ENCODE peak calls at places on chromosomes 6 and 20, in five cellular contexts. I, C, U, J and Y are unnamed samples.

GRCh38 chr6:118085665-118086064 is 178.6 kb downstream of the SLC35F1 start:
- DNase-seq in I (no peak), C (no peak), U (no peak), J (no peak), Y (no peak)

GRCh38 chr6:157240059-157240959 is 83.0 kb downstream of the TMEM242 start:
- DNase-seq in I (no peak), C (peak), U (peak), J (peak), Y (no peak)

GRCh38 chr6:20426177-20427082 is 24.8 kb downstream of the E2F3 start:
- DNase-seq in I (no peak), C (no peak), U (no peak), J (no peak), Y (peak)

GRCh38 chr6:151749341-151749740 is 58.1 kb upstream of the ESR1 start:
- DNase-seq in I (no peak), C (no peak), U (no peak), J (no peak), Y (no peak)

GRCh38 chr6:53112404-53112803 is 36.2 kb downstream of the GCM1 start:
- DNase-seq in I (no peak), C (no peak), U (no peak), J (no peak), Y (no peak)

GRCh38 chr20:49821850-49822249 is 9.2 kb downstream of the SLC9A8 start:
- DNase-seq in I (peak), C (no peak), U (no peak), J (no peak), Y (no peak)

GRCh38 chr6:88165087-88165876 is 865 bp downstream of the CNR1 start:
- DNase-seq in I (no peak), C (no peak), U (no peak), J (no peak), Y (no peak)

GRCh38 chr6:20366082-20366834 is 35.4 kb upstream of the E2F3 start:
- DNase-seq in I (no peak), C (no peak), U (no peak), J (no peak), Y (no peak)

GRCh38 chr6:34385793-34386195 is 6.7 kb downstream of the NUDT3 start:
- DNase-seq in I (no peak), C (no peak), U (no peak), J (no peak), Y (no peak)

GRCh38 chr6:108492131-108492766 is 68.5 kb upstream of the FOXO3 start:
- DNase-seq in I (peak), C (no peak), U (peak), J (no peak), Y (peak)

DNA sequence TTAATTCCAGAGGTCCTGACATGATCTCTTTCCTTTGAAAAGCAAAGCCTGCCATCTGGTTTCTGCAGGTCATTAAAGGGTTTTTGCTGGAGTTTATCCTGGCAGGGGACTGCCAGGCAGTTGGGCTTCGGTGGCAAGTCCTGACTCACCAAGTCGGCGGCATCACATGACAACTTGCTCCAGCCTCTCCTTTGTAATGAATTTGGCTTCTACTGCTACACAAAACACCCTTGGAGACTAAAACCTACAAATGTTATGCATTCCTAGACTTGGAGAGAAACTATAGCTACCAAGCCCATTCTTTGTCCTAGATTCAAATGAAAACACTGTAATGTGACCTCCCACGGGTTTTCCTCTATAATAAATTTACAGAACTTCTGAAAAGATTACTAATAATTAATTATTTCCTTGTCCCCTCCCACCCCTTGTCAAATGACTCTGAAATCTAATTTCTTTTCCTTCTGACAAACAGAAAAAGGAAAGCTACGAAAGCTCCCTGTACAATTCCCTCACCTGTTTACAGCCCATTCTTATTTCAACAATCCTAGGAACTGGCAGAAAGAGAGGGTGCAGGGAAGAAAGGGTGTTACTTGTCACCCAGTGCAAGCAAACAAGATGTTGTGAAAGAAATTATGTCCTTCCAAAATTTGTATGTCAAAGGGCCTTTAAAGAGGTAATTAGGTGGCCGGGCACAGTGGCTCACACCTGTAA is 62.9 kb downstream of the QRSL1 start:
- DNase-seq in I (no peak), C (no peak), U (peak), J (no peak), Y (peak)
- H3K4me3 ChIP-seq in I (no peak), C (no peak), U (no peak), J (no peak), Y (no peak)

GRCh38 chr20:23667666-23668065 is 21.2 kb downstream of the CST4 start:
- DNase-seq in I (no peak), C (no peak), U (no peak), J (no peak), Y (no peak)

GRCh38 chr20:23668477-23668951 is 20.3 kb downstream of the CST4 start:
- DNase-seq in I (peak), C (peak), U (no peak), J (no peak), Y (no peak)

GRCh38 chr20:23666698-23667097 is 22.1 kb downstream of the CST4 start:
- DNase-seq in I (no peak), C (no peak), U (no peak), J (no peak), Y (no peak)

GRCh38 chr20:23664954-23665353 is 23.9 kb downstream of the CST4 start:
- DNase-seq in I (no peak), C (no peak), U (no peak), J (no peak), Y (no peak)

GRCh38 chr20:23666189-23666588 is 22.6 kb downstream of the CST4 start:
- DNase-seq in I (no peak), C (no peak), U (no peak), J (no peak), Y (no peak)
- TF ChIP-seq CTCF in I (peak), C (no peak), U (peak), J (no peak), Y (peak)

DNA sequence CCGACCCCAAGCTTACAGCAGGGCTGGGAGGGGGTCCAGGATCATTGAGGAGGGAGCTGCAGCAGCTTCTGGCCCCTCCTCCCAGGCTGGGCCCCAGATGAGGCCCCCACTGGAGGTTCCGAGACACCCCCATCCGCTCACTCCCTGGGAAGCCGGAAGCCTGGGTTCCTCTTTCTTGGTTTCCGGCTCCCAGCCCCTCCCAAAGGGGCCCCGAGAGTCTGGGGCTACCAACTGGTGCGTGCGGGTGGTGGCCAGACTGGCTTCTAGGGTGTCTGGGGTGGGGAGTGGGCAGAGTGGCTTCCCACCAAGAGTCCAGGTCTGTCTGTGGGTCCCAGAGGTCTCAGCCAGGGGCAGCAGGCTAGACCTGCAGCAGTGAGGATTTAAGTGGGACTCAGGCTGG is 2.2 kb downstream of the RGS19 start:
- DNase-seq in I (no peak), C (no peak), U (no peak), J (no peak), Y (no peak)
- H3K4me3 ChIP-seq in I (no peak), C (no peak), U (no peak), J (peak), Y (no peak)

DNA sequence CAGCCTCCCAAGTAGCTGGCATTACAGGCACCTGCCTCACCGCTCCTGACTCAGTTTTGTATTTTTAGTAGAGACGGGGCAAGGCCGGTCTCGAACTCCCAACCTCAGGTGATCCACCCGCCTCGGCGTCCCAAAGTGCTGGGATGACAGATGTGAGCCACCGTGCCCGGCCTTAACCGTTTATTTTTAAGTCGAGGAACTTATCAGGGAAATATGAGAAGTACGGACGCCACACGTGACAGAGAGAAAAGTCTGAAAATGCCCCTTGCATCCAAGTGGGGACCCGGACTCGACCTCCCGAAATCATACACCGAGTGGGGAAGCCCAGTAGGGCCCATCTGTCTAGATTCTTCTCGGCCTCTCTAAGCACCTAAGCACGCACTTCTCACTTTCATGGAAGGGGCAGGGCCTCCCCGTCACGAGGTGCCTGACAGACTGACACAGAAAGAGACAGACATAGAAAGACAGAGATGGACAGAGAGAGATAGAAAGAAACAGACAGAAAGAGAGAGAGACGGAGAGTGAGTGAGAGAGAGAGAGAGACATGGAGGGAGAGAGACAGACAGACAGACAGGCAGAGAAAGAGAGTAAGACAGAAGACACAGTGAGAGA is 756.5 kb upstream of the DEFB115 start:
- DNase-seq in I (no peak), C (no peak), U (no peak), J (no peak), Y (no peak)
- TF ChIP-seq CTCF in I (no peak), C (no peak), U (no peak), J (no peak), Y (no peak)

DNA sequence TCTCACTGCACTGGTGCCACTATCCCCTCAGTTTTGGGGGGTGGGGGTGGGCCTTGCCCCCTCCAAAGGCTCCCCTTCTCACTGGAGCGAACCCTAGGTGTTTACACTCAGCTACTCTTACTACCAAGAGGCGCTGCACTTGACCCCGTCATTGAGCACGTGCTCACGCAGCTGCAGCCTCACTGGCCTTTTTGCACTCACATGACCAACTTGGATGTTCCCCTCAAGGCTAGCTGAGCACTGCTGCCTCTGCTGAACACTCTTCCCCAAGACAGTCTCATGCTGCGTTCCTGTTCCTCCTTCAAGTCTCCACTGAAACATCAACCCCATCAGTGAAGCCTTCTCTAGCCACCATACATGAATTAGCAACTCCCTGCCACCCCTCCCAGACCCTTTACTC is 4.1 kb downstream of the SOD2 start:
- DNase-seq in I (no peak), C (no peak), U (no peak), J (no peak), Y (no peak)
- H3K4me3 ChIP-seq in I (no peak), C (no peak), U (no peak), J (no peak), Y (peak)

GRCh38 chr20:60340232-60340631 is 382.0 kb downstream of the CDH26 start:
- DNase-seq in I (no peak), C (no peak), U (no peak), J (no peak), Y (no peak)
- TF ChIP-seq CTCF in I (no peak), C (no peak), U (no peak), J (no peak), Y (no peak)

GRCh38 chr6:17938885-17939284 is 48.5 kb downstream of the KIF13A start:
- DNase-seq in I (peak), C (no peak), U (no peak), J (no peak), Y (no peak)
- H3K4me3 ChIP-seq in I (no peak), C (no peak), U (no peak), J (no peak), Y (no peak)

GRCh38 chr6:37102299-37103168 is 67.4 kb upstream of the PIM1 start:
- DNase-seq in I (peak), C (peak), U (no peak), J (peak), Y (peak)
- TF ChIP-seq CTCF in I (no peak), C (no peak), U (no peak), J (no peak), Y (no peak)